ENCODE peak calls at places on chromosomes 3 and 15, in four cellular contexts. X, Q, M and R are unnamed samples.

GRCh38 chr15:39628131-39628482 is 47.2 kb downstream of the THBS1 start:
- DNase-seq in M (no peak), Q (peak; percentile 56), X (no peak), R (no peak)

GRCh38 chr15:80415331-80415730 is 11.1 kb downstream of the ARNT2 start:
- DNase-seq in X (no peak), Q (no peak), M (no peak), R (no peak)

GRCh38 chr3:65729553-65729952 is 309.2 kb downstream of the MAGI1 start:
- DNase-seq in Q (peak; percentile 92), X (no peak), M (no peak), R (no peak)

GRCh38 chr3:39491014-39491413 is 23.5 kb downstream of the MOBP start:
- DNase-seq in X (no peak), Q (no peak), M (no peak), R (no peak)

GRCh38 chr3:57041674-57042073 is 18.8 kb upstream of the SPATA12 start:
- DNase-seq in X (no peak), M (no peak), Q (no peak), R (no peak)

GRCh38 chr15:31263751-31264533 is 62.7 kb upstream of the KLF13 start:
- DNase-seq in Q (no peak), X (no peak), M (peak; percentile 88), R (peak; percentile 41)

GRCh38 chr3:123346726-123347125 is 102.2 kb downstream of the ADCY5 start:
- DNase-seq in Q (no peak), M (no peak), X (no peak), R (no peak)

GRCh38 chr3:187616307-187616939 is 53.8 kb downstream of the SST start:
- DNase-seq in Q (peak; percentile 35), X (peak; percentile 54), M (no peak), R (peak; percentile 38)

GRCh38 chr15:74908635-74909034 is 2.0 kb upstream of the FAM219B start:
- DNase-seq in X (no peak), M (no peak), Q (no peak), R (no peak)

GRCh38 chr3:159637895-159638542 is 350.6 kb upstream of the IL12A start:
- DNase-seq in M (no peak), Q (no peak), X (no peak), R (no peak)

GRCh38 chr3:47362704-47363103 is 18.1 kb upstream of the PTPN23 start:
- DNase-seq in X (no peak), M (no peak), Q (no peak), R (no peak)

GRCh38 chr3:22089284-22089683 is 338.3 kb upstream of the ZNF385D start:
- DNase-seq in Q (peak; percentile 23), M (peak; percentile 34), X (no peak), R (no peak)

GRCh38 chr3:154464440-154465148 is 34.6 kb upstream of the GPR149 start:
- DNase-seq in Q (no peak), X (no peak), M (no peak), R (no peak)

GRCh38 chr3:12644297-12644937 is 19.5 kb downstream of the RAF1 start:
- DNase-seq in M (no peak), X (peak; percentile 11), Q (no peak), R (no peak)

GRCh38 chr15:50676799-50677483 is 9.7 kb downstream of the TRPM7 start:
- DNase-seq in M (no peak), X (peak; percentile 34), Q (no peak), R (no peak)

GRCh38 chr3:126528800-126529541 is 5.0 kb downstream of the CHST13 start:
- DNase-seq in Q (peak; percentile 97), M (no peak), X (no peak), R (no peak)

GRCh38 chr3:55482496-55483195 is 4.5 kb downstream of the WNT5A start:
- DNase-seq in Q (no peak), X (no peak), M (no peak), R (peak; percentile 76)

GRCh38 chr3:27606537-27606936 is 115.6 kb downstream of the EOMES start:
- DNase-seq in M (no peak), Q (no peak), X (no peak), R (no peak)

GRCh38 chr3:110995461-110996226 is 76.0 kb upstream of the NECTIN3 start:
- DNase-seq in Q (peak; percentile 58), M (no peak), X (no peak), R (no peak)

GRCh38 chr3:165852150-165852549 is 14.9 kb upstream of the BCHE start:
- DNase-seq in M (no peak), Q (no peak), X (no peak), R (no peak)
- TF ChIP-seq EP300 in M (no peak), Q (no peak), X (no peak), R (no peak)

DNA sequence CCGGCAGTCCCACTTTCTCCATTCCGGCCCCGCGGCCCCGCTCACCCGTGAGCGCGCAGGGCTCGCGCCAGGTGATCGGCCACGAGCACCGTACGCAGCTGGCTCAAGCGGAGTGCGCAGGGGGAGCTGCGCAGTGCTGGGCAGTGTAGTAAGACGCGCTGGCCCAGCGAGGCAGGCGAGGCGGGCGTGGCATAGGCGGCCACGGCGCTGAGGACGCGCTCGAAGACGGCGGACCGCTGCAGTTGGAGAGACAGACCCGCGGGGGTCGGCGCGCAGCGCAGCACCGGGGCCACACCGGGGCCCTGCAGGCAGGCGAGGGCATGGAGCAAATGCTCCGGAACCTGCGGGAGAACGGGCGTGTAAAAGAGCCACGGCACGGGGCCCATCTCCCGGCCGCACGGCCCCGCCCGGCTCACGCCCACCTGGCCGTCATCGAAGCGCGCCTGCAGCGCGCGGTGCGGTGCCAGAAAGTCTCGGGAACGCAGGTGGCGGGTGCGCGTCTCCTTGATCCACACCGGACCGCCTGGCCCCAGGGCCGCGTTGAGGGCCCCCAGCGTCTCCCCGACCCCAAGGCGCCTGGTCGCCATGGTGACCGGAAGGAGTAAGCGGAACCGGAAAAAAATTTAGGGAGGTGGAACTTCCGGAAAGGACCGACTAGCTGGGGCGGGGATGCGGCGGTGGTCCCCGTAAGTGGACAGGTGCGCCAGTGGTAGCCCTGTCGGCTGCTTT is at the start of gene DALRD3:
- DNase-seq in X (peak; percentile 78), Q (peak; percentile 72), M (no peak), R (peak; percentile 85)
- TF ChIP-seq CREB1 in X (peak; percentile 93), Q (peak; percentile 79), M (no peak), R (peak; percentile 95)

GRCh38 chr3:134370611-134371451 is 3.4 kb downstream of the AMOTL2 start:
- DNase-seq in Q (no peak), M (no peak), X (no peak), R (no peak)
- H3K4me3 ChIP-seq in Q (no peak overlapping the region), M (no peak overlapping the region), X (no peak overlapping the region), R (no peak overlapping the region)

DNA sequence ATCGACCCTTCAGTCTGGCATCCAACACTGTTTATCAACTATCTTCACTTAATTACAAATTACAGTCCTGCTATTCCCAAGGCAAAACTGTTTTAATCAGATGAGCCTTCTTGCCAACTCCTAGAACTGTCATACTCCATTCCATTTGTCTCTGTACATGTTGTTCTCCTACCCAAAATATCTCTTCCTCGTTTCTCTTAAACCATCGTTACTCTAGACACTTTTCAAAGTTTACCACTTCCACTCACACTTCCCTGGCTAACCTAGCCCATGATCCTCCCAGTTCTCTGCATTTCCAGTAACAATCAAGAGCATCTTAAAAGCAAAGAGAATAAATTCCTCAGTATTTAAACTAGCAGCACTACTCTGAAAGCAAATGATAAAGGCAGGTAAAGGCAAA is 19.9 kb downstream of the ZNF106 start:
- DNase-seq in Q (no peak), M (no peak), X (no peak), R (no peak)
- TF ChIP-seq EP300 in Q (no peak), M (no peak), X (no peak), R (no peak)

GRCh38 chr3:151550642-151551041 is 89.8 kb upstream of the IGSF10 start:
- DNase-seq in M (no peak), X (no peak), Q (no peak), R (no peak)

GRCh38 chr3:151552589-151552988 is 91.7 kb upstream of the IGSF10 start:
- DNase-seq in M (no peak), X (no peak), Q (no peak), R (no peak)

GRCh38 chr3:151557068-151557467 is 96.2 kb upstream of the IGSF10 start:
- DNase-seq in M (no peak), X (no peak), Q (no peak), R (no peak)

GRCh38 chr3:151556591-151556990 is 95.7 kb upstream of the IGSF10 start:
- DNase-seq in X (no peak), Q (no peak), M (no peak), R (no peak)

GRCh38 chr3:151553873-151554272 is 93.0 kb upstream of the IGSF10 start:
- DNase-seq in Q (no peak), X (no peak), M (no peak), R (no peak)
- TF ChIP-seq CREB1 in Q (no peak), X (no peak), M (no peak), R (no peak)

GRCh38 chr3:197165890-197166289 is 132.5 kb downstream of the DLG1 start:
- DNase-seq in Q (no peak), X (no peak), M (no peak), R (no peak)

GRCh38 chr3:197168063-197168462 is 130.3 kb downstream of the DLG1 start:
- DNase-seq in M (no peak), X (no peak), Q (no peak), R (no peak)

GRCh38 chr3:197171481-197172067 is 126.8 kb downstream of the DLG1 start:
- DNase-seq in X (no peak), M (no peak), Q (no peak), R (no peak)

GRCh38 chr3:197168606-197169005 is 129.8 kb downstream of the DLG1 start:
- DNase-seq in M (no peak), Q (no peak), X (no peak), R (no peak)

GRCh38 chr3:197167546-197167945 is 130.9 kb downstream of the DLG1 start:
- DNase-seq in M (no peak), Q (no peak), X (no peak), R (no peak)
- H3K4me3 ChIP-seq in M (no peak overlapping the region), Q (no peak overlapping the region), X (no peak overlapping the region), R (no peak overlapping the region)

DNA sequence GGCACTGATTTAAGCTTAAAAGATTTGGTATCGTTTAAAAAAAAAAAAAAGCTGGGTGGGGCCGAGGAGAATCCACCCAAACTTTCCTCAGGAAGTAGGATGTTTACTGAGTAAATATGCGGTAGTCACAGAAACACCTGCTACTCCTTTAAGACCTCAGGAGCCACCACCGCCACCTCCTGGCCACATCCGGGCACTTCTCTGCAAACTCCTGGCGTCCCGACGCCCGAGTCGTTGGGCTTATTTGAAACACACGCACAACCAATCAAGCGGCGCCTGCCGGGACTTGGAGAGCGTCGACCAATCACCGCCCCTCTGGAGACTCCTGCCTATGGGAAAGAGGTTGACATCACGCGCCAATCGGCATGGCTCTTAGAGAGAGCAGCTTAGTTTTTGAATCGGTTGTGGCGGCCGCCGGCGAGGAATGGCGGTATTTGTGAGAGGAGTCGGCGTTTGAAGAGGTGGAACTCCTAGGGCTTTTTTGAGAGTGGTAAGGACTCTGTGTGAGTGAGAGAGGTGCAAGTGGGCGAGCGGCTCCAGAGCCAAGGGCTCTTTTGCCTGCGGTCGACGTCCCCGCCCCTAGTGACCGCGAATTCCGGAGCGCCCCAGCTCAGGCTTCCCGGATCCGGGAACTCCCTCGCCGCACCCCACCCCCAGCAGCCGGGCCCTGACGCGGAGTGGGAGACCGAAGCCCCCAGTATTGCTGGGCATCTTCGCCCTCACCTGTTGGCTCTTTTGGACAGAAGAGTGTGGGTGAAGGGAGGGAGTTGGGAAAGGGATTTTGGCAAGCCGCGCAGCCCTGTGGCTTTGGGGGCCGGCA is at the start of gene ECT2:
- DNase-seq in M (peak; percentile 96), X (peak; percentile 99), Q (peak; percentile 99), R (peak; percentile 100)
- TF ChIP-seq EP300 in M (no peak), X (peak; percentile 36), Q (no peak), R (peak; percentile 4)

GRCh38 chr3:25259871-25260270 is 168.2 kb upstream of the RARB start:
- DNase-seq in X (no peak), Q (no peak), M (no peak), R (no peak)
- TF ChIP-seq CREB1 in X (no peak), Q (no peak), M (no peak), R (no peak)